ENCODE peak calls at places on chromosomes 11 and 22, in six cellular contexts. D is A549, G is tibial nerve, L is sigmoid colon, X is HepG2, M is GM12878. R is an unnamed sample.

GRCh38 chr11:46446343-46446751 is 54.8 kb upstream of the CHRM4 start:
- DNase-seq in M (no peak), L (no peak), X (no peak), D (no peak), G (no peak), R (no peak)

GRCh38 chr22:50314455-50315288 is 7.2 kb upstream of the PLXNB2 start:
- DNase-seq in D (no peak), X (no peak), G (no peak), M (peak; percentile 84), L (no peak), R (no peak)

GRCh38 chr22:23179381-23180294 is 671 bp upstream of the BCR start:
- DNase-seq in D (no peak), L (peak; percentile 78), G (peak; percentile 36), M (no peak), X (no peak), R (peak; percentile 60)

GRCh38 chr11:64164392-64165312 is 1.3 kb downstream of the MACROD1 start:
- DNase-seq in D (no peak), L (no peak), M (no peak), X (peak; percentile 13), G (no peak), R (no peak)

GRCh38 chr22:39325392-39325932 is 6.0 kb upstream of the RPL3 start:
- DNase-seq in X (no peak), D (no peak), L (no peak), M (no peak), G (no peak), R (no peak)

GRCh38 chr11:65777821-65778361 is 2.9 kb downstream of the AP5B1 start:
- DNase-seq in L (peak; percentile 57), X (no peak), M (no peak), D (no peak), G (no peak), R (no peak)

GRCh38 chr11:44315947-44316387 is 6.0 kb upstream of the ALX4 start:
- DNase-seq in X (no peak), M (no peak), L (no peak), D (peak; percentile 69), G (no peak), R (no peak)

GRCh38 chr11:114040706-114041211 is 18.8 kb upstream of the ZBTB16 start:
- DNase-seq in M (no peak), D (no peak), L (peak; percentile 77), X (peak; percentile 27), G (no peak), R (no peak)

GRCh38 chr11:78101073-78101472 is 21.4 kb upstream of the NDUFC2 start:
- DNase-seq in L (no peak), M (no peak), D (no peak), G (no peak), X (peak; percentile 26), R (no peak)

GRCh38 chr22:18057568-18058209 is 20.1 kb upstream of the PEX26 start:
- DNase-seq in M (peak; percentile 68), G (peak; percentile 85), L (peak; percentile 98), X (peak; percentile 63), D (peak; percentile 60), R (peak; percentile 95)

GRCh38 chr11:102306048-102306575 is 11.2 kb upstream of the BIRC3 start:
- DNase-seq in L (no peak), X (no peak), M (no peak), D (peak; percentile 51), G (peak; percentile 15), R (no peak)

GRCh38 chr11:4704054-4704789 is at the start of gene MMP26:
- DNase-seq in X (no peak), D (no peak), G (no peak), M (no peak), L (no peak), R (no peak)

GRCh38 chr11:34905666-34906065 is 10.5 kb downstream of the APIP start:
- DNase-seq in X (no peak), G (no peak), D (no peak), M (no peak), L (no peak), R (no peak)

GRCh38 chr11:7612661-7613393 is 60.5 kb downstream of the CYB5R2 start:
- DNase-seq in X (peak; percentile 88), G (no peak), L (no peak), M (no peak), D (no peak), R (no peak)

GRCh38 chr11:122673706-122674105 is 18.2 kb downstream of the UBASH3B start:
- DNase-seq in X (no peak), D (no peak), L (no peak), G (no peak), M (no peak), R (no peak)

DNA sequence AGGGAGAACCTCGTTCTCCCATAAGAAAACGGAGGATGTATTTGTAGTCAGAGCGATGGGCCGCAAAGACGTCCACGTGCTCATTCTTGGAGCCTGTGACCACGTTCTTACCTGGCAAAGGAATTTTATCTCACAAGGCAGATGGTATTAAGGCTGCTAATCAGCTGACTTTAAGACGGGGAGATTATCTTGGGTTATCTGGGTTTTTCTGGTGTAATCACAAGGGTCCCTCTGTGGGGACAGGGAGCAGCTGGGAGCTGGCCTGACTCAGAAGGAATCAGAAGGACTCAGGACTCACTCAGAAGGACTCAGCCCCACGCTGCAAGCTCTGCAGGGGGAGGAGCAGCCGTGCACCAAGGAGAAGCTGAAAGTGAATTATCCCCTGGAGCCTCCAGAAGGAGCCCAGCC is 7.5 kb upstream of the SIGIRR start:
- DNase-seq in L (no peak), D (no peak), X (no peak), M (no peak), G (no peak), R (no peak)
- TF ChIP-seq EP300 in L (no peak), D (no peak), X (no peak), M (no peak), G (no peak), R (no peak)

GRCh38 chr11:69053546-69054396 is 5.0 kb downstream of the TPCN2 start:
- DNase-seq in D (no peak), L (no peak), G (no peak), M (no peak), X (no peak), R (no peak)

GRCh38 chr11:69052343-69053168 is 3.8 kb downstream of the TPCN2 start:
- DNase-seq in G (no peak), M (no peak), X (no peak), L (no peak), D (no peak), R (no peak)

GRCh38 chr11:69054397-69055211 is 5.9 kb downstream of the TPCN2 start:
- DNase-seq in L (no peak), M (no peak), X (no peak), G (no peak), D (no peak), R (no peak)

GRCh38 chr11:69051381-69052342 is 2.9 kb downstream of the TPCN2 start:
- DNase-seq in X (no peak), M (no peak), G (no peak), L (peak; percentile 75), D (no peak), R (no peak)

DNA sequence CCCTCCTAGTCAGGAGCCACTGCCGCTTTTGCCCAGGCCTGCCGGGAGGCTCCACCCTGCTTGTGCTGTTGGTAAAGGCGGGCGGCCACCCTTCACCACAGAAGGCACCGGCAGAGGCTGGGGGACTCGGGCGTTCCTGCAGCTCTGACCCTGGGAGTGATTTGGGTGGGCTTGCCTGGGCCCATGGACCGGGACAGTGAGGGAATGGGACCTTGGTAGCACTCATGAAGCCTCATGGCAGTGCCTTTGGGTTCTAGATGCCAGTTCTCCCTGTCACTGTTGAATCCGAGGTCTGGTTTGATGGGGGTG is 4.4 kb downstream of the TPCN2 start:
- DNase-seq in X (no peak), D (no peak), G (no peak), M (no peak), L (no peak), R (no peak)
- H3K4me1 ChIP-seq in X (peaks cover 40% of the 10 kb centered on the region), D (peaks cover 10% of the 10 kb centered on the region), G (peaks cover 36% of the 10 kb centered on the region), M (peaks cover 52% of the 10 kb centered on the region), L (peaks cover 57% of the 10 kb centered on the region), R (peaks cover 13% of the 10 kb centered on the region)

DNA sequence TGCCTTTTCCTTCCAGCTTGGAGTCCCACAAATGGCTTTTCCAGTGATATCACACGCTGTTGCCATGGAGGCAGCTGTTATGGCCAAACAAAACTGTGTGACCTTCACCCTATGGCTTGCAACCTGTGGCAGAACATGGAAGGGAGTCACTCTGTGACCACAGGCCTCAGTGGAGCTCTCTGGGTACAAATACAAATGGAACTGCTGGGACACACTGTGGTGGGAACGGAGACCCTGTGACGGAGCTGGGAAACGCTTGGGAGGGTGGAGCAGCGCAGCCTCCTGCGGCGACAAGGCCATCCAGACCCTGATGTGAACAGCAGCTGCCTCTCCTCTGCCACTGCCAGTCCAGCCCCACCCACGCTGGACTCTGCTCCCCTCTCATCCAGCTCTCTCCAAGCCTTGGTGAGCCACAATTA is 162.5 kb downstream of the ETS1 start:
- DNase-seq in X (peak; percentile 84), M (no peak), D (no peak), G (peak; percentile 25), L (no peak), R (peak; percentile 53)
- H3K27ac ChIP-seq in X (peak overlapping the region; percentile 73), M (no peak overlapping the region), D (no peak overlapping the region), G (no peak overlapping the region), L (peak overlapping the region; percentile 62), R (no peak overlapping the region)

DNA sequence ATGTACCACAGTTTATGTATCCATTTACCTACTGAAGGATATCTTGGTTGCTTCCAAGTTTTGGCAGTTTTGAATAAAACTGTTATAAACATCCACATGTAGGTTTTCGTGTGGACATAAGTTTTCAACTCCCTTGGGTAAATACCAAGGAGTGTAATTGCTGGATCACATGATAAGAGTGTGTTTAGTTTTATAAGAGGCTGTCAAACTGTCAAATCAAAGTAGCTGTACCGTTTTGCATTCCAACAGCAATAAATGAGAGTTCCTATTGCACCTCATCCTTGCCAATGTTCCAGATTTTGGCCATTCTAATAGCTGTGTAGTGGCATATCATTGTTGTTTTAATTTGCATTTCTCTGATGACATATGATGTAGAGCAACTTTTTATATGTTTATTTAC is 190.7 kb upstream of the SYN3 start:
- DNase-seq in M (no peak), X (no peak), L (no peak), G (no peak), D (no peak), R (no peak)
- TF ChIP-seq EP300 in M (no peak), X (no peak), L (no peak), G (no peak), D (no peak), R (no peak)

R was measured in ovary.